ENCODE peak calls at places on chromosomes 3 and 15, in six cellular contexts. N is A549, S is IMR-90, D is HEK293T, J is K562, T is GM12878. K is an unnamed sample.

GRCh38 chr15:80588801-80589200 is 106.3 kb upstream of the ABHD17C start:
- DNase-seq in D (no peak), N (peak; percentile 80), J (no peak), T (no peak), S (peak; percentile 100), K (peak; percentile 51)

GRCh38 chr3:72346526-72346926 is 501.7 kb downstream of the SHQ1 start:
- DNase-seq in S (peak; percentile 97), D (no peak), J (no peak), N (no peak), T (no peak), K (no peak)

GRCh38 chr15:92178908-92179307 is 214.8 kb upstream of the ST8SIA2 start:
- DNase-seq in D (no peak), T (no peak), N (no peak), S (no peak), J (no peak), K (no peak)

GRCh38 chr3:157794771-157795170 is 291.6 kb upstream of the VEPH1 start:
- DNase-seq in D (no peak), S (peak; percentile 53), J (no peak), T (no peak), N (no peak), K (no peak)

GRCh38 chr15:41001524-41001923 is 48.3 kb downstream of the CHAC1 start:
- DNase-seq in D (no peak), N (no peak), J (no peak), S (no peak), T (no peak), K (no peak)

GRCh38 chr3:55725681-55726500 is 238.8 kb upstream of the WNT5A start:
- DNase-seq in J (no peak), S (peak; percentile 21), T (no peak), D (no peak), N (no peak), K (no peak)

GRCh38 chr15:35206060-35206675 is 121.1 kb upstream of the NANOGP8 start:
- DNase-seq in N (peak; percentile 13), D (no peak), J (peak; percentile 41), T (no peak), S (peak; percentile 13), K (peak; percentile 8)

GRCh38 chr3:184368116-184368803 is 6.8 kb downstream of the POLR2H start:
- DNase-seq in T (no peak), D (no peak), S (no peak), N (no peak), J (no peak), K (no peak)

GRCh38 chr3:52288674-52289073 is 1.0 kb downstream of the GLYCTK start:
- DNase-seq in N (no peak), T (no peak), J (no peak), S (no peak), D (no peak), K (no peak)
- TF ChIP-seq BHLHE40 in N (no peak), T (no peak), J (no peak), S (no peak), D (no peak), K (no peak)

GRCh38 chr15:56587686-56588085 is 122.7 kb upstream of the MNS1 start:
- DNase-seq in D (no peak), S (peak; percentile 71), T (no peak), J (no peak), N (no peak), K (no peak)
- TF ChIP-seq BHLHE40 in D (no peak), S (no peak), T (no peak), J (no peak), N (no peak), K (no peak)

GRCh38 chr3:165868088-165868487 is 30.9 kb upstream of the BCHE start:
- DNase-seq in D (no peak), S (no peak), J (no peak), N (no peak), T (no peak), K (no peak)
- TF ChIP-seq BHLHE40 in D (no peak), S (no peak), J (no peak), N (no peak), T (no peak), K (no peak)

GRCh38 chr3:38630591-38630990 is 18.9 kb downstream of the SCN5A start:
- DNase-seq in J (no peak), N (no peak), D (no peak), T (no peak), S (no peak), K (no peak)

GRCh38 chr3:38636881-38637280 is 12.6 kb downstream of the SCN5A start:
- DNase-seq in J (no peak), N (no peak), S (no peak), D (no peak), T (no peak), K (no peak)

GRCh38 chr3:38636464-38636863 is 13.0 kb downstream of the SCN5A start:
- DNase-seq in N (no peak), J (no peak), S (no peak), D (no peak), T (no peak), K (no peak)

GRCh38 chr3:38632989-38633388 is 16.5 kb downstream of the SCN5A start:
- DNase-seq in N (no peak), T (no peak), D (no peak), S (no peak), J (no peak), K (no peak)

DNA sequence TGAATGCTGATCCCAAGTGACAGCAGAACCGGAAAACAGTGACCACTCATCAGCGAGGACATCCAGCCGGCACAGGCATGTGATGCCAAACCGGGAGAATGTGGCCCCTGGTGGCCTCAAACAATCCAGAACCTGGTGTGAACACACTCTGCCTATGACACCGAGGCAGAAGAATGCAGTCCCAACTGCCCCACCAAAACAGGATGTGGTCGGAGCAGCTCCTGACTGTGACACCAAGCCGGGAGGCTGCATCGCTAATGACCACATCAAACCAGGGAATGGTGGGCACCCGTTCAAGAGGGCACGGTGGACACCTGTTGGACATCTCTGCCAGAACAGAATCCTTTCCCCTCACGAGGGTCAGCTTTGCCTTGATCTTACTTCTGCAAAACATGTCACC is 15.4 kb downstream of the SCN5A start:
- DNase-seq in N (no peak), T (no peak), J (no peak), D (no peak), S (peak; percentile 62), K (peak; percentile 47)
- TF ChIP-seq BHLHE40 in N (no peak), T (no peak), J (no peak), D (no peak), S (peak; percentile 47), K (no peak)

GRCh38 chr15:78415284-78415683 is 22.7 kb upstream of the IREB2 start:
- DNase-seq in J (peak; percentile 21), D (peak; percentile 54), T (no peak), S (no peak), N (peak; percentile 47), K (no peak)
- TF ChIP-seq BHLHE40 in J (no peak), D (no peak), T (no peak), S (no peak), N (no peak), K (no peak)

GRCh38 chr3:10379161-10379560 is 58.2 kb upstream of the SEC13 start:
- DNase-seq in J (no peak), N (no peak), T (no peak), S (no peak), D (no peak), K (no peak)

GRCh38 chr3:10382892-10383849 is 62.3 kb upstream of the SEC13 start:
- DNase-seq in N (no peak), D (no peak), J (no peak), T (no peak), S (no peak), K (no peak)

GRCh38 chr3:10378742-10379141 is 57.8 kb upstream of the SEC13 start:
- DNase-seq in T (no peak), J (no peak), N (no peak), D (no peak), S (no peak), K (no peak)

GRCh38 chr3:10379961-10380360 is 59.0 kb upstream of the SEC13 start:
- DNase-seq in S (no peak), N (no peak), T (no peak), J (no peak), D (no peak), K (no peak)

GRCh38 chr3:10380906-10381795 is 60.2 kb upstream of the SEC13 start:
- DNase-seq in S (no peak), N (no peak), J (no peak), T (no peak), D (no peak), K (no peak)
- TF ChIP-seq BHLHE40 in S (no peak), N (no peak), J (no peak), T (no peak), D (no peak), K (no peak)

K was measured in HepG2.